ENCODE peak calls at places on chromosomes 6 and 20, in four cellular contexts. One of them, this sample, is unnamed.

GRCh38 chr6:33018904-33019303 is 9.5 kb upstream of the HLA-DOA start:
- DNase-seq in HL-60: peak; percentile 52
- DNase-seq in AG04450: no peak
- DNase-seq in upper lobe of right lung: peak; percentile 84
- DNase-seq in this sample: peak; percentile 42

GRCh38 chr6:17865798-17866725 is 121.4 kb downstream of the KIF13A start:
- DNase-seq in HL-60: no peak
- DNase-seq in AG04450: peak; percentile 76
- DNase-seq in upper lobe of right lung: no peak
- DNase-seq in this sample: no peak

GRCh38 chr20:62860924-62861691 is 514 bp downstream of the TCFL5 start:
- DNase-seq in AG04450: no peak
- DNase-seq in upper lobe of right lung: peak; percentile 73
- DNase-seq in HL-60: no peak
- DNase-seq in this sample: peak; percentile 65

GRCh38 chr6:167684276-167685104 is 142.2 kb upstream of the AFDN start:
- DNase-seq in upper lobe of right lung: peak; percentile 35
- DNase-seq in AG04450: no peak
- DNase-seq in HL-60: no peak
- DNase-seq in this sample: no peak

GRCh38 chr20:24027229-24027628 is 38.6 kb upstream of the GGTLC1 start:
- DNase-seq in upper lobe of right lung: peak; percentile 75
- DNase-seq in HL-60: no peak
- DNase-seq in AG04450: no peak
- DNase-seq in this sample: peak; percentile 68

GRCh38 chr6:95593025-95593424 is 15.7 kb downstream of the MANEA start:
- DNase-seq in AG04450: no peak
- DNase-seq in upper lobe of right lung: no peak
- DNase-seq in HL-60: no peak
- DNase-seq in this sample: no peak

GRCh38 chr20:37406010-37406998 is 60.4 kb downstream of the SRC start:
- DNase-seq in AG04450: no peak
- DNase-seq in HL-60: peak; percentile 65
- DNase-seq in upper lobe of right lung: peak; percentile 73
- DNase-seq in this sample: no peak

GRCh38 chr6:53581161-53581560 is 36.3 kb upstream of the GCLC start:
- DNase-seq in upper lobe of right lung: no peak
- DNase-seq in HL-60: no peak
- DNase-seq in AG04450: peak; percentile 15
- DNase-seq in this sample: no peak

GRCh38 chr6:145139451-145139850 is 595.9 kb downstream of the EPM2A start:
- DNase-seq in AG04450: no peak
- DNase-seq in HL-60: no peak
- DNase-seq in upper lobe of right lung: no peak
- DNase-seq in this sample: no peak

GRCh38 chr6:131488780-131489179 is 84.2 kb upstream of the ARG1 start:
- DNase-seq in AG04450: no peak
- DNase-seq in upper lobe of right lung: no peak
- DNase-seq in HL-60: no peak
- DNase-seq in this sample: no peak

GRCh38 chr20:2080532-2081224 is 20.9 kb upstream of the STK35 start:
- DNase-seq in upper lobe of right lung: no peak
- DNase-seq in AG04450: no peak
- DNase-seq in HL-60: no peak
- DNase-seq in this sample: no peak

GRCh38 chr20:47440857-47441773 is 60.6 kb upstream of the NCOA3 start:
- DNase-seq in upper lobe of right lung: no peak
- DNase-seq in HL-60: no peak
- DNase-seq in AG04450: no peak
- DNase-seq in this sample: no peak

GRCh38 chr6:169869301-169869700 is 117.9 kb downstream of the ERMARD start:
- DNase-seq in AG04450: no peak
- DNase-seq in HL-60: no peak
- DNase-seq in upper lobe of right lung: peak; percentile 22
- DNase-seq in this sample: no peak

GRCh38 chr6:67966830-67967229 is 668.3 kb upstream of the ADGRB3 start:
- DNase-seq in upper lobe of right lung: no peak
- DNase-seq in HL-60: no peak
- DNase-seq in AG04450: no peak
- DNase-seq in this sample: no peak

GRCh38 chr6:87714093-87714809 is 12.2 kb upstream of the AKIRIN2 start:
- DNase-seq in HL-60: no peak
- DNase-seq in AG04450: no peak
- DNase-seq in upper lobe of right lung: no peak
- DNase-seq in this sample: no peak

GRCh38 chr6:168035098-168035660 is 37.7 kb downstream of the KIF25 start:
- DNase-seq in HL-60: no peak
- DNase-seq in upper lobe of right lung: peak; percentile 76
- DNase-seq in AG04450: peak; percentile 27
- DNase-seq in this sample: no peak

GRCh38 chr6:132614554-132614953 is 9.5 kb downstream of the TAAR2 start:
- DNase-seq in AG04450: no peak
- DNase-seq in HL-60: no peak
- DNase-seq in upper lobe of right lung: no peak
- DNase-seq in this sample: no peak

GRCh38 chr20:18788021-18788420 is 25.6 kb upstream of the SCP2D1 start:
- DNase-seq in AG04450: no peak
- DNase-seq in HL-60: no peak
- DNase-seq in upper lobe of right lung: no peak
- DNase-seq in this sample: no peak

GRCh38 chr6:137157601-137158000 is 15.8 kb downstream of the IL22RA2 start:
- DNase-seq in HL-60: no peak
- DNase-seq in upper lobe of right lung: no peak
- DNase-seq in AG04450: no peak
- DNase-seq in this sample: no peak

GRCh38 chr6:137159912-137160311 is 13.5 kb downstream of the IL22RA2 start:
- DNase-seq in AG04450: no peak
- DNase-seq in HL-60: no peak
- DNase-seq in upper lobe of right lung: no peak
- DNase-seq in this sample: no peak

GRCh38 chr6:137155830-137156229 is 17.6 kb downstream of the IL22RA2 start:
- DNase-seq in AG04450: no peak
- DNase-seq in upper lobe of right lung: no peak
- DNase-seq in HL-60: peak; percentile 77
- DNase-seq in this sample: no peak

GRCh38 chr6:137160763-137161162 is 12.7 kb downstream of the IL22RA2 start:
- DNase-seq in AG04450: no peak
- DNase-seq in HL-60: no peak
- DNase-seq in upper lobe of right lung: no peak
- DNase-seq in this sample: no peak

GRCh38 chr6:137156650-137157049 is 16.8 kb downstream of the IL22RA2 start:
- DNase-seq in upper lobe of right lung: no peak
- DNase-seq in AG04450: no peak
- DNase-seq in HL-60: no peak
- DNase-seq in this sample: no peak
- H3K4me3 ChIP-seq in upper lobe of right lung: no peak overlapping the region
- H3K4me3 ChIP-seq in AG04450: no peak overlapping the region
- H3K4me3 ChIP-seq in HL-60: no peak overlapping the region
- H3K4me3 ChIP-seq in this sample: no peak overlapping the region

GRCh38 chr20:32452776-32453466 is 94.8 kb downstream of the ASXL1 start:
- DNase-seq in AG04450: no peak
- DNase-seq in HL-60: no peak
- DNase-seq in upper lobe of right lung: peak; percentile 43
- DNase-seq in this sample: no peak

GRCh38 chr20:32453467-32454163 is 95.5 kb downstream of the ASXL1 start:
- DNase-seq in upper lobe of right lung: peak; percentile 53
- DNase-seq in AG04450: no peak
- DNase-seq in HL-60: no peak
- DNase-seq in this sample: no peak

GRCh38 chr20:32450484-32451061 is 92.4 kb downstream of the ASXL1 start:
- DNase-seq in HL-60: no peak
- DNase-seq in upper lobe of right lung: peak; percentile 54
- DNase-seq in AG04450: no peak
- DNase-seq in this sample: no peak

GRCh38 chr20:32451340-32451681 is 93.2 kb downstream of the ASXL1 start:
- DNase-seq in AG04450: no peak
- DNase-seq in upper lobe of right lung: no peak
- DNase-seq in HL-60: no peak
- DNase-seq in this sample: no peak

DNA sequence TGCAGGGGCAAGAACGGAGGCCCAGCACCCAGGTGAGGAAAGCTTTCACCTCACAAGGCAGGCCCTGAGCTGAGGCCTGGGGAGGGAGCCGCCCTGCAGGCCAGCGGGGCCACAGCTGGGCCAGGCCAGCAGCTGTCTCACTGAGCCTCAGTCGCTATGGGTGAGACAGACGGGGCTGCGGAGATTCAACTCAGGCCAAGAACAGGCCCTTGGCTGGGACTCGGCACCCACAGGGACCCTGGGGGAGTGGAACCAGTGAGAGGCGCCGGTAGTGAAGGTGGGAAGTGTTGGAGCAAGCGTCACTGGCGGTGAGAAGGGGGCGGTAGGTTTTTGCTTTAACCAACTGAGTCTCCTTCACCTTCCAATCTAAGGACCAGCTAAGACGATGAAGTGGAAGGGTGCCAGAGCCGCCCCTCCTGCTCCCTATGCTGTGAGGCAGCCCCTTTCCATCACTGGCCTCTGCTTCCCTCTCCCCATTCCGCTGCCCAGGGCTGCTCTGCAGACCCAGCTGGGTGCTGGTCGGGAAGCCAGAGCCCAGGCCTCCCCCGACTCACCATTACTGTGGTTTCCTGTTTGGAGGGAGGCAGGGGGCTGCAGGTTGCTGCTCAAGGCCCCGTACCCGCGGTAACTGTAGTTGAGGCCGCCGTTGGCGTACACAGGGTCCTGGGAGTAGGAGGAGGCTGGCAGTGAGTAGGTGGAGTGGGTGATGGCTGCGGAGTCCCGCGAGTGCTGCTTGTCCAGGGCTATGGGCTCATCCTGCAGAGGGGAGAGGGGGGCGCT is 93.7 kb downstream of the ASXL1 start:
- DNase-seq in HL-60: no peak
- DNase-seq in AG04450: no peak
- DNase-seq in upper lobe of right lung: peak; percentile 51
- DNase-seq in this sample: no peak
- TF ChIP-seq CTCF in HL-60: no peak
- TF ChIP-seq CTCF in AG04450: no peak
- TF ChIP-seq CTCF in upper lobe of right lung: no peak
- TF ChIP-seq CTCF in this sample: no peak

GRCh38 chr6:45829873-45830272 is 185.8 kb downstream of the CLIC5 start:
- DNase-seq in upper lobe of right lung: no peak
- DNase-seq in HL-60: no peak
- DNase-seq in AG04450: no peak
- DNase-seq in this sample: no peak
- H3K27ac ChIP-seq in upper lobe of right lung: no peak overlapping the region
- H3K27ac ChIP-seq in HL-60: no peak overlapping the region
- H3K27ac ChIP-seq in AG04450: no peak overlapping the region
- H3K27ac ChIP-seq in this sample: no peak overlapping the region

GRCh38 chr20:35541118-35541782 is 628 bp upstream of the ERGIC3 start:
- DNase-seq in AG04450: no peak
- DNase-seq in upper lobe of right lung: no peak
- DNase-seq in HL-60: no peak
- DNase-seq in this sample: no peak

GRCh38 chr20:35544436-35544835 is 2.6 kb downstream of the ERGIC3 start:
- DNase-seq in AG04450: no peak
- DNase-seq in HL-60: no peak
- DNase-seq in upper lobe of right lung: no peak
- DNase-seq in this sample: no peak

GRCh38 chr20:35542990-35543389 is 1.1 kb downstream of the ERGIC3 start:
- DNase-seq in HL-60: no peak
- DNase-seq in upper lobe of right lung: no peak
- DNase-seq in AG04450: no peak
- DNase-seq in this sample: no peak

GRCh38 chr20:35541783-35542662 is at the start of gene ERGIC3:
- DNase-seq in upper lobe of right lung: peak; percentile 99
- DNase-seq in AG04450: peak; percentile 85
- DNase-seq in HL-60: peak; percentile 87
- DNase-seq in this sample: peak; percentile 98

GRCh38 chr20:35539756-35540212 is 2.1 kb upstream of the ERGIC3 start:
- DNase-seq in HL-60: no peak
- DNase-seq in AG04450: no peak
- DNase-seq in upper lobe of right lung: peak; percentile 76
- DNase-seq in this sample: no peak
- H3K4me3 ChIP-seq in HL-60: no peak overlapping the region
- H3K4me3 ChIP-seq in AG04450: no peak overlapping the region
- H3K4me3 ChIP-seq in upper lobe of right lung: no peak overlapping the region
- H3K4me3 ChIP-seq in this sample: no peak overlapping the region

GRCh38 chr6:103124471-103124870 is 1731.0 kb downstream of the GRIK2 start:
- DNase-seq in HL-60: no peak
- DNase-seq in AG04450: no peak
- DNase-seq in upper lobe of right lung: no peak
- DNase-seq in this sample: no peak

GRCh38 chr6:103122766-103123601 is 1729.5 kb downstream of the GRIK2 start:
- DNase-seq in HL-60: peak; percentile 1
- DNase-seq in AG04450: no peak
- DNase-seq in upper lobe of right lung: peak; percentile 75
- DNase-seq in this sample: no peak
- TF ChIP-seq CTCF in HL-60: peak; percentile 38
- TF ChIP-seq CTCF in AG04450: no peak
- TF ChIP-seq CTCF in upper lobe of right lung: peak; percentile 49
- TF ChIP-seq CTCF in this sample: no peak

GRCh38 chr20:46021361-46022359 is 7.4 kb upstream of the SLC12A5 start:
- DNase-seq in upper lobe of right lung: peak; percentile 70
- DNase-seq in HL-60: no peak
- DNase-seq in AG04450: no peak
- DNase-seq in this sample: peak; percentile 6
- H3K27ac ChIP-seq in upper lobe of right lung: no peak overlapping the region
- H3K27ac ChIP-seq in HL-60: no peak overlapping the region
- H3K27ac ChIP-seq in AG04450: no peak overlapping the region
- H3K27ac ChIP-seq in this sample: no peak overlapping the region

GRCh38 chr6:31122803-31123706 is 2.8 kb upstream of the CDSN start:
- DNase-seq in HL-60: no peak
- DNase-seq in upper lobe of right lung: peak; percentile 75
- DNase-seq in AG04450: peak; percentile 77
- DNase-seq in this sample: no peak
- H3K4me3 ChIP-seq in HL-60: no peak overlapping the region
- H3K4me3 ChIP-seq in upper lobe of right lung: no peak overlapping the region
- H3K4me3 ChIP-seq in AG04450: no peak overlapping the region
- H3K4me3 ChIP-seq in this sample: no peak overlapping the region